ENCODE peak calls at places on chromosomes 16 and 17, in ten cellular contexts. F, B, V, E, A, N, P, C, O and J are unnamed samples.

GRCh38 chr17:37067555-37068111 is 118.9 kb downstream of the AATF start:
- DNase-seq in V (no peak), A (no peak), N (no peak), B (peak), O (peak), C (peak), P (no peak), F (no peak), E (no peak), J (peak)

GRCh38 chr17:60586288-60586974 is 13.6 kb upstream of the PPM1D start:
- DNase-seq in P (no peak), F (peak), V (no peak), N (no peak), A (no peak), B (no peak), C (no peak), O (peak), E (no peak), J (no peak)

GRCh38 chr16:4140652-4141051 is 24.4 kb upstream of the ADCY9 start:
- DNase-seq in E (no peak), P (no peak), N (peak), F (no peak), V (no peak), A (no peak), B (no peak), C (no peak), O (peak), J (peak)

GRCh38 chr17:15342460-15342859 is 1.1 kb upstream of the TEKT3 start:
- DNase-seq in N (no peak), P (no peak), C (no peak), E (no peak), F (no peak), V (no peak), O (no peak), B (no peak), A (no peak), J (no peak)

GRCh38 chr17:65455972-65456343 is 105.5 kb downstream of the AXIN2 start:
- DNase-seq in A (no peak), F (peak), N (no peak), B (no peak), V (no peak), E (no peak), P (no peak), O (peak), C (no peak), J (peak)

GRCh38 chr16:86165479-86165878 is 266.5 kb downstream of the IRF8 start:
- DNase-seq in B (no peak), E (no peak), A (no peak), O (no peak), V (no peak), C (no peak), N (no peak), F (no peak), P (no peak), J (no peak)

GRCh38 chr17:74239169-74239568 is 25.8 kb downstream of the TTYH2 start:
- DNase-seq in V (no peak), F (no peak), B (no peak), P (no peak), O (peak), A (no peak), N (no peak), C (peak), E (no peak), J (peak)

GRCh38 chr17:332023-332422 is 20.6 kb downstream of the RPH3AL start:
- DNase-seq in E (no peak), A (no peak), P (peak), F (no peak), B (no peak), C (no peak), O (no peak), N (no peak), V (no peak), J (no peak)

GRCh38 chr17:42679492-42680330 is 1.9 kb downstream of the CCR10 start:
- DNase-seq in F (peak), O (peak), P (peak), A (peak), N (peak), V (peak), C (peak), B (no peak), E (peak), J (peak)

GRCh38 chr16:1244881-1245280 is 4.4 kb downstream of the TPSAB1 start:
- DNase-seq in E (no peak), F (no peak), V (no peak), N (no peak), C (no peak), A (no peak), B (no peak), P (peak), O (no peak), J (no peak)

GRCh38 chr17:31834448-31834847 is 24.6 kb downstream of the COPRS start:
- DNase-seq in C (no peak), O (no peak), E (no peak), F (no peak), N (no peak), P (no peak), A (no peak), V (peak), B (no peak), J (no peak)

GRCh38 chr16:23836404-23837291 is 865 bp downstream of the PRKCB start:
- DNase-seq in V (peak), A (peak), P (peak), F (peak), B (no peak), C (no peak), O (no peak), N (no peak), E (no peak), J (no peak)

GRCh38 chr16:62225675-62226074 is 189.4 kb upstream of the CDH8 start:
- DNase-seq in O (peak), V (no peak), N (peak), P (no peak), E (peak), C (peak), F (peak), B (peak), A (no peak), J (peak)

GRCh38 chr17:34011599-34011998 is 243.5 kb upstream of the CCL2 start:
- DNase-seq in E (no peak), A (no peak), O (no peak), V (no peak), F (no peak), N (no peak), C (no peak), P (no peak), B (no peak), J (no peak)

GRCh38 chr16:56916571-56917403 is 15.2 kb upstream of the HERPUD1 start:
- DNase-seq in P (no peak), O (no peak), N (no peak), B (no peak), V (peak), A (no peak), C (no peak), F (no peak), E (no peak), J (no peak)

GRCh38 chr16:87264634-87265033 is 52.6 kb downstream of the C16orf95 start:
- DNase-seq in N (no peak), O (no peak), P (no peak), A (no peak), E (no peak), B (no peak), V (no peak), F (no peak), C (no peak), J (no peak)

GRCh38 chr17:82237083-82237745 is 8.4 kb downstream of the SLC16A3 start:
- DNase-seq in C (no peak), F (no peak), E (no peak), P (peak), V (no peak), N (no peak), O (no peak), B (no peak), A (no peak), J (no peak)

GRCh38 chr16:30151091-30151490 is 28.1 kb upstream of the MAPK3 start:
- DNase-seq in P (no peak), O (no peak), N (no peak), B (no peak), C (no peak), F (no peak), V (no peak), A (no peak), E (no peak), J (no peak)

GRCh38 chr17:3689262-3690093 is 6.5 kb downstream of the P2RX5 start:
- DNase-seq in O (no peak), N (no peak), B (no peak), E (no peak), A (no peak), F (no peak), C (no peak), P (no peak), V (no peak), J (no peak)

GRCh38 chr16:1420111-1420539 is 422 bp downstream of the UQCC4 start:
- DNase-seq in E (no peak), P (no peak), B (no peak), O (no peak), A (no peak), F (no peak), N (no peak), C (no peak), V (peak), J (no peak)

GRCh38 chr17:835263-835662 is 53.1 kb downstream of the MRM3 start:
- DNase-seq in B (no peak), E (no peak), V (no peak), F (no peak), O (peak), C (peak), N (no peak), P (no peak), A (no peak), J (peak)

GRCh38 chr16:87318158-87318644 is 1.0 kb upstream of the C16orf95 start:
- DNase-seq in B (no peak), O (peak), C (no peak), N (no peak), F (no peak), A (no peak), E (no peak), V (no peak), P (peak), J (no peak)

GRCh38 chr17:69723741-69724140 is 309.2 kb downstream of the MAP2K6 start:
- DNase-seq in C (no peak), B (no peak), A (no peak), E (no peak), P (no peak), V (no peak), N (no peak), O (no peak), F (no peak), J (peak)

GRCh38 chr16:50562657-50563056 is 14.5 kb downstream of the NKD1 start:
- DNase-seq in C (no peak), F (no peak), N (no peak), A (no peak), V (no peak), P (no peak), B (no peak), E (no peak), O (no peak), J (no peak)

GRCh38 chr16:72558501-72558900 is 386.5 kb upstream of the PMFBP1 start:
- DNase-seq in C (no peak), A (no peak), F (no peak), V (no peak), E (no peak), N (no peak), P (no peak), O (no peak), B (no peak), J (no peak)

GRCh38 chr17:75153854-75154194 is 488 bp downstream of the JPT1 start:
- DNase-seq in A (no peak), F (no peak), C (no peak), E (peak), N (peak), B (no peak), V (peak), O (no peak), P (peak), J (no peak)

GRCh38 chr17:63474914-63475460 is 1.9 kb upstream of the ACE start:
- DNase-seq in N (no peak), F (no peak), B (no peak), E (no peak), V (no peak), P (no peak), O (no peak), C (no peak), A (no peak), J (no peak)

GRCh38 chr17:57459286-57459915 is 203.1 kb downstream of the MSI2 start:
- DNase-seq in C (no peak), A (no peak), O (peak), E (no peak), F (no peak), P (no peak), N (no peak), B (no peak), V (peak), J (peak)

GRCh38 chr17:48577946-48578615 is at the start of gene HOXB4:
- DNase-seq in B (no peak), V (peak), F (peak), A (peak), N (peak), C (no peak), P (peak), E (peak), O (peak), J (peak)

GRCh38 chr16:47143329-47143676 is 442 bp downstream of the NETO2 start:
- DNase-seq in B (peak), P (peak), F (peak), E (peak), N (peak), C (no peak), A (peak), V (peak), O (peak), J (peak)

GRCh38 chr16:66547101-66547989 is 2.6 kb downstream of the TK2 start:
- DNase-seq in F (no peak), B (no peak), E (no peak), P (no peak), C (no peak), V (no peak), A (no peak), O (no peak), N (no peak), J (no peak)